ENCODE peak calls at places on chromosomes 11 and 22, in ten cellular contexts. D, E, G, C, Y, R, F, P, X and B are unnamed samples.

GRCh38 chr11:34650528-34650927 is 29.6 kb downstream of the EHF start:
- DNase-seq in D (no peak), E (peak), G (no peak), C (peak), Y (no peak), R (no peak), F (no peak), P (no peak), X (no peak), B (peak)

GRCh38 chr22:44068422-44069191 is 44.5 kb downstream of the PARVB start:
- DNase-seq in D (no peak), E (no peak), G (no peak), C (no peak), Y (peak), R (no peak), F (no peak), P (no peak), X (no peak), B (no peak)

GRCh38 chr11:65493367-65494176 is 5.3 kb upstream of the MALAT1 start:
- DNase-seq in D (peak), E (no peak), G (no peak), C (no peak), Y (peak), R (peak), F (peak), P (peak), X (no peak), B (peak)

GRCh38 chr22:49933236-49933921 is 14.9 kb downstream of the CRELD2 start:
- DNase-seq in D (no peak), E (no peak), G (no peak), C (no peak), Y (no peak), R (peak), F (no peak), P (no peak), X (no peak), B (no peak)

GRCh38 chr11:46719048-46719542 is at the start of gene F2:
- DNase-seq in D (no peak), E (no peak), G (peak), C (no peak), Y (no peak), R (no peak), F (no peak), P (no peak), X (no peak), B (no peak)

GRCh38 chr22:44522526-44523170 is 24.6 kb upstream of the RTL6 start:
- DNase-seq in D (no peak), E (no peak), G (no peak), C (no peak), Y (no peak), R (no peak), F (no peak), P (no peak), X (no peak), B (no peak)

GRCh38 chr22:17772249-17772962 is 1.9 kb downstream of the BID start:
- DNase-seq in D (no peak), E (no peak), G (no peak), C (no peak), Y (no peak), R (no peak), F (peak), P (no peak), X (no peak), B (no peak)

GRCh38 chr22:47206819-47207218 is 444.4 kb downstream of the TBC1D22A start:
- DNase-seq in D (no peak), E (no peak), G (no peak), C (no peak), Y (no peak), R (no peak), F (no peak), P (no peak), X (no peak), B (no peak)

GRCh38 chr11:69295995-69296889 is 2.3 kb downstream of the MYEOV start:
- DNase-seq in D (peak), E (no peak), G (peak), C (no peak), Y (no peak), R (no peak), F (peak), P (no peak), X (no peak), B (no peak)